ENCODE peak calls at places on chromosomes 11 and 22, in five cellular contexts. One of them, this sample, is unnamed.

GRCh38 chr11:6755303-6755952 is 16.3 kb downstream of the OR2AG2 start:
- DNase-seq in HL-60: no peak
- DNase-seq in IMR-90: peak
- DNase-seq in glutamatergic neuron: peak
- DNase-seq in tibial artery: no peak
- DNase-seq in this sample: no peak

GRCh38 chr22:26526165-26526564 is 13.9 kb upstream of the TFIP11 start:
- DNase-seq in glutamatergic neuron: no peak
- DNase-seq in HL-60: no peak
- DNase-seq in tibial artery: no peak
- DNase-seq in IMR-90: no peak
- DNase-seq in this sample: no peak

GRCh38 chr11:70448983-70449567 is 50.7 kb downstream of the CTTN start:
- DNase-seq in HL-60: no peak
- DNase-seq in glutamatergic neuron: peak
- DNase-seq in tibial artery: no peak
- DNase-seq in IMR-90: no peak
- DNase-seq in this sample: no peak

GRCh38 chr11:111360150-111361043 is 18.7 kb downstream of the POU2AF1 start:
- DNase-seq in glutamatergic neuron: no peak
- DNase-seq in IMR-90: no peak
- DNase-seq in tibial artery: no peak
- DNase-seq in HL-60: no peak
- DNase-seq in this sample: no peak

GRCh38 chr22:27252282-27253049 is 549.1 kb downstream of the MN1 start:
- DNase-seq in HL-60: peak
- DNase-seq in tibial artery: peak
- DNase-seq in IMR-90: peak
- DNase-seq in glutamatergic neuron: no peak
- DNase-seq in this sample: peak

GRCh38 chr11:120172921-120173705 is 35.2 kb upstream of the TRIM29 start:
- DNase-seq in HL-60: no peak
- DNase-seq in IMR-90: no peak
- DNase-seq in tibial artery: no peak
- DNase-seq in glutamatergic neuron: no peak
- DNase-seq in this sample: no peak

GRCh38 chr22:19488884-19489843 is 9.4 kb downstream of the CDC45 start:
- DNase-seq in HL-60: no peak
- DNase-seq in tibial artery: no peak
- DNase-seq in glutamatergic neuron: no peak
- DNase-seq in IMR-90: peak
- DNase-seq in this sample: no peak

GRCh38 chr22:47098554-47098953 is 336.1 kb downstream of the TBC1D22A start:
- DNase-seq in tibial artery: no peak
- DNase-seq in HL-60: no peak
- DNase-seq in glutamatergic neuron: peak
- DNase-seq in IMR-90: no peak
- DNase-seq in this sample: no peak

GRCh38 chr11:2509481-2510001 is 64.7 kb downstream of the KCNQ1 start:
- DNase-seq in tibial artery: peak
- DNase-seq in HL-60: no peak
- DNase-seq in IMR-90: no peak
- DNase-seq in glutamatergic neuron: peak
- DNase-seq in this sample: peak

GRCh38 chr22:23380230-23380573 is 199.9 kb downstream of the IGLL1 start:
- DNase-seq in HL-60: no peak
- DNase-seq in IMR-90: no peak
- DNase-seq in glutamatergic neuron: no peak
- DNase-seq in tibial artery: peak
- DNase-seq in this sample: no peak

GRCh38 chr11:17076517-17077239 is 789 bp downstream of the RPS13 start:
- DNase-seq in glutamatergic neuron: no peak
- DNase-seq in HL-60: no peak
- DNase-seq in tibial artery: no peak
- DNase-seq in IMR-90: peak
- DNase-seq in this sample: no peak

GRCh38 chr11:9461068-9461759 is 402 bp downstream of the ZNF143 start:
- DNase-seq in glutamatergic neuron: peak
- DNase-seq in IMR-90: peak
- DNase-seq in tibial artery: peak
- DNase-seq in HL-60: peak
- DNase-seq in this sample: peak

GRCh38 chr11:9462172-9462799 is 1.5 kb downstream of the ZNF143 start:
- DNase-seq in HL-60: no peak
- DNase-seq in tibial artery: no peak
- DNase-seq in IMR-90: peak
- DNase-seq in glutamatergic neuron: no peak
- DNase-seq in this sample: no peak

GRCh38 chr11:9460322-9461067 is at the start of gene ZNF143:
- DNase-seq in IMR-90: peak
- DNase-seq in tibial artery: peak
- DNase-seq in glutamatergic neuron: peak
- DNase-seq in HL-60: peak
- DNase-seq in this sample: peak

GRCh38 chr11:9461760-9462134 is 935 bp downstream of the ZNF143 start:
- DNase-seq in IMR-90: peak
- DNase-seq in glutamatergic neuron: no peak
- DNase-seq in HL-60: no peak
- DNase-seq in tibial artery: no peak
- DNase-seq in this sample: no peak

GRCh38 chr11:9459573-9460321 is 1.1 kb upstream of the ZNF143 start:
- DNase-seq in tibial artery: no peak
- DNase-seq in IMR-90: peak
- DNase-seq in HL-60: no peak
- DNase-seq in glutamatergic neuron: no peak
- DNase-seq in this sample: no peak
- TF ChIP-seq CTCF in tibial artery: no peak
- TF ChIP-seq CTCF in IMR-90: no peak
- TF ChIP-seq CTCF in HL-60: no peak
- TF ChIP-seq CTCF in glutamatergic neuron: no peak
- TF ChIP-seq CTCF in this sample: no peak

GRCh38 chr11:4991066-4991465 is 3.6 kb upstream of the OR51L1 start:
- DNase-seq in tibial artery: no peak
- DNase-seq in glutamatergic neuron: no peak
- DNase-seq in IMR-90: peak
- DNase-seq in HL-60: no peak
- DNase-seq in this sample: no peak
- TF ChIP-seq CTCF in tibial artery: no peak
- TF ChIP-seq CTCF in glutamatergic neuron: no peak
- TF ChIP-seq CTCF in IMR-90: peak
- TF ChIP-seq CTCF in HL-60: no peak
- TF ChIP-seq CTCF in this sample: no peak

DNA sequence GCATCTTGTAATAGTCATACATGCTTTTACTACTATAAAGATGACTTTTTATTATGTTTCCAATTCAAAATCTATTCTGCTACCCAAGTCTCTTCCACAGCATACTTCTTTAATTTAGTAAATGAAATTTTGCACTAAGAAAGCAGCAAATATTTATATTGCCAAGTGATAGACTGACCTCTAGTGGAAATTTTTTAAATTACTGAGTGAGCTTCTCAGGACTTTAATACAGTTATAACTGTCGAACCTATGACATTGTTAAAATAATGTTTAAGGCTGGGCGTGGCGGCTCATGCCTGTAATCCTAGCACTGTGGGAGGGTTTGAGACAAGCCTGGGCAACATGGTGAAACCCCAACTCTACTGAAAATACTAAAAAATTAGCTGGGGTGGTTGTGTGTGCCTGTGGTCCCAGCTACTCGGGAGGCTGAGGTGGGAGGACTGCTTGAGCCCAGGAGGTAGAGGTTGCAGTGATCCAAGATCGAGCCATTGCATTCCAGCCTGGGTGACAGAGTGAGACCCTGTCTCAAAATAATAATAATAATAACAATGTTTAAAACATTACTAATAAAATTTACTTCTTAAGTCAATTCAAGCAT is 27.3 kb downstream of the STK33 start:
- DNase-seq in IMR-90: peak
- DNase-seq in tibial artery: no peak
- DNase-seq in glutamatergic neuron: no peak
- DNase-seq in HL-60: no peak
- DNase-seq in this sample: no peak
- TF ChIP-seq CTCF in IMR-90: peak
- TF ChIP-seq CTCF in tibial artery: peak
- TF ChIP-seq CTCF in glutamatergic neuron: peak
- TF ChIP-seq CTCF in HL-60: peak
- TF ChIP-seq CTCF in this sample: peak

DNA sequence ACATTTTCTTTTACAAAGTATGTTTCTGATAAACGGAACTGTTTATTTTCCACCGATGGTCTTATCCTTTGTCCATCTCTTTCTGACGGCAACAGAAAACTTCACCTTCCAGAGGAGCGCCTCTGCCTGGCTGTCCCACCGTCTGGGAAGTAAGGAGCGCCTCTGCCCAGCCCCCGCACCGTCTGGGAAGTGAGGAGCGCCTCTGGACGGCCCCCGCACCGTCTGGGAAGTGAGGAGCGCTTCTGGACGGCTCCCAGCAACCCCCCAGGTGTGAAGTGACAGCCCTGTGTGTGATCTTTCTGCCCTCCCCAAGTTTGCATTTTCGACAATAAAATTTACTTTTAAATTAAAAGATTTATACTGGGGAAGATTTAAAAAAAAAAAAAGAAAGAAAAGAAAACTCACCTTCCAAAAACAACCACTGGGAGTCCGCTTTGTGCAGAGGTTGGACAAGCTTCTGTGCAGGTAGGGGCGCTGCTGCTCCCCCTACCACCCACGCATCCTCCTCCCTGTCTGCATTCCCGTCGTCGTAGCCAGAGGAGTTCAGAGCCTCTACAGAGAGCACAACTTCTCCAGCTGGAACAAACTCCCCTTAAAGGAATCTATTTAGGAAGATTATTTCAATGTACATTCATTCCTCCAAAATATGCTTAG is 1.0 kb upstream of the APOBEC3B start:
- DNase-seq in glutamatergic neuron: no peak
- DNase-seq in tibial artery: no peak
- DNase-seq in HL-60: no peak
- DNase-seq in IMR-90: peak
- DNase-seq in this sample: no peak
- TF ChIP-seq CTCF in glutamatergic neuron: no peak
- TF ChIP-seq CTCF in tibial artery: no peak
- TF ChIP-seq CTCF in HL-60: no peak
- TF ChIP-seq CTCF in IMR-90: peak
- TF ChIP-seq CTCF in this sample: peak

This sample was measured in CD14-positive monocyte.